ENCODE peak calls at places on chromosomes 4 and X, in eight cellular contexts. One of them, this sample, is unnamed.

GRCh38 chr4:4720671-4721070 is 138.8 kb upstream of the MSX1 start:
- DNase-seq in HCT116: no peak
- DNase-seq in colonic mucosa: no peak
- DNase-seq in foreskin fibroblast: no peak
- DNase-seq in fibroblast of lung: no peak
- DNase-seq in Calu3: no peak
- DNase-seq in progenitor cell of endocrine pancreas: no peak
- DNase-seq in breast epithelium: no peak
- DNase-seq in this sample: no peak

GRCh38 chr4:95546866-95547707 is 1.7 kb downstream of the UNC5C start:
- DNase-seq in breast epithelium: no peak
- DNase-seq in foreskin fibroblast: peak
- DNase-seq in colonic mucosa: no peak
- DNase-seq in Calu3: no peak
- DNase-seq in fibroblast of lung: peak
- DNase-seq in HCT116: no peak
- DNase-seq in progenitor cell of endocrine pancreas: no peak
- DNase-seq in this sample: no peak

GRCh38 chrX:9340619-9341304 is 124.1 kb upstream of the TBL1X start:
- DNase-seq in Calu3: no peak
- DNase-seq in progenitor cell of endocrine pancreas: no peak
- DNase-seq in breast epithelium: no peak
- DNase-seq in colonic mucosa: peak
- DNase-seq in fibroblast of lung: peak
- DNase-seq in foreskin fibroblast: peak
- DNase-seq in HCT116: no peak
- DNase-seq in this sample: peak

GRCh38 chrX:11725631-11726442 is 32.2 kb upstream of the MSL3 start:
- DNase-seq in breast epithelium: no peak
- DNase-seq in HCT116: no peak
- DNase-seq in Calu3: no peak
- DNase-seq in progenitor cell of endocrine pancreas: no peak
- DNase-seq in foreskin fibroblast: no peak
- DNase-seq in colonic mucosa: no peak
- DNase-seq in fibroblast of lung: no peak
- DNase-seq in this sample: no peak

GRCh38 chr4:125739760-125740159 is 425.0 kb downstream of the FAT4 start:
- DNase-seq in Calu3: no peak
- DNase-seq in colonic mucosa: no peak
- DNase-seq in progenitor cell of endocrine pancreas: no peak
- DNase-seq in HCT116: no peak
- DNase-seq in fibroblast of lung: peak
- DNase-seq in foreskin fibroblast: peak
- DNase-seq in breast epithelium: no peak
- DNase-seq in this sample: no peak

GRCh38 chr4:97845758-97846157 is 297.5 kb downstream of the STPG2 start:
- DNase-seq in fibroblast of lung: no peak
- DNase-seq in HCT116: no peak
- DNase-seq in breast epithelium: no peak
- DNase-seq in progenitor cell of endocrine pancreas: no peak
- DNase-seq in Calu3: no peak
- DNase-seq in foreskin fibroblast: no peak
- DNase-seq in colonic mucosa: no peak
- DNase-seq in this sample: no peak

GRCh38 chr4:73707918-73708577 is 32.3 kb upstream of the CXCL8 start:
- DNase-seq in colonic mucosa: peak
- DNase-seq in fibroblast of lung: peak
- DNase-seq in progenitor cell of endocrine pancreas: no peak
- DNase-seq in foreskin fibroblast: peak
- DNase-seq in HCT116: peak
- DNase-seq in Calu3: peak
- DNase-seq in breast epithelium: no peak
- DNase-seq in this sample: no peak

GRCh38 chr4:74540193-74540592 is 95.3 kb downstream of the AREG start:
- DNase-seq in foreskin fibroblast: peak
- DNase-seq in fibroblast of lung: peak
- DNase-seq in colonic mucosa: no peak
- DNase-seq in HCT116: no peak
- DNase-seq in breast epithelium: no peak
- DNase-seq in progenitor cell of endocrine pancreas: no peak
- DNase-seq in Calu3: no peak
- DNase-seq in this sample: no peak

GRCh38 chrX:21985332-21985777 is 44.8 kb downstream of the SMS start:
- DNase-seq in breast epithelium: peak
- DNase-seq in colonic mucosa: peak
- DNase-seq in progenitor cell of endocrine pancreas: peak
- DNase-seq in HCT116: peak
- DNase-seq in foreskin fibroblast: peak
- DNase-seq in fibroblast of lung: peak
- DNase-seq in Calu3: peak
- DNase-seq in this sample: peak

GRCh38 chrX:4706961-4707360 is 993.5 kb upstream of the PRKX start:
- DNase-seq in fibroblast of lung: no peak
- DNase-seq in breast epithelium: no peak
- DNase-seq in progenitor cell of endocrine pancreas: no peak
- DNase-seq in Calu3: no peak
- DNase-seq in HCT116: no peak
- DNase-seq in colonic mucosa: no peak
- DNase-seq in foreskin fibroblast: no peak
- DNase-seq in this sample: no peak

GRCh38 chr4:10496200-10496599 is 39.0 kb upstream of the ZNF518B start:
- DNase-seq in Calu3: no peak
- DNase-seq in colonic mucosa: no peak
- DNase-seq in fibroblast of lung: no peak
- DNase-seq in HCT116: no peak
- DNase-seq in breast epithelium: no peak
- DNase-seq in progenitor cell of endocrine pancreas: no peak
- DNase-seq in foreskin fibroblast: no peak
- DNase-seq in this sample: no peak

GRCh38 chr4:100742045-100742444 is 224.2 kb upstream of the EMCN start:
- DNase-seq in fibroblast of lung: peak
- DNase-seq in progenitor cell of endocrine pancreas: no peak
- DNase-seq in colonic mucosa: no peak
- DNase-seq in HCT116: peak
- DNase-seq in foreskin fibroblast: peak
- DNase-seq in Calu3: peak
- DNase-seq in breast epithelium: no peak
- DNase-seq in this sample: no peak

GRCh38 chrX:7568130-7568529 is 274.8 kb upstream of the VCX start:
- DNase-seq in colonic mucosa: no peak
- DNase-seq in breast epithelium: no peak
- DNase-seq in Calu3: no peak
- DNase-seq in progenitor cell of endocrine pancreas: no peak
- DNase-seq in HCT116: no peak
- DNase-seq in foreskin fibroblast: no peak
- DNase-seq in fibroblast of lung: no peak
- DNase-seq in this sample: no peak

GRCh38 chr4:110091426-110091825 is 107.0 kb downstream of the ELOVL6 start:
- DNase-seq in progenitor cell of endocrine pancreas: no peak
- DNase-seq in HCT116: peak
- DNase-seq in foreskin fibroblast: peak
- DNase-seq in Calu3: no peak
- DNase-seq in fibroblast of lung: peak
- DNase-seq in colonic mucosa: no peak
- DNase-seq in breast epithelium: no peak
- DNase-seq in this sample: no peak

GRCh38 chrX:129979207-129979920 is 3.1 kb upstream of the BCORL1 start:
- DNase-seq in foreskin fibroblast: peak
- DNase-seq in Calu3: no peak
- DNase-seq in fibroblast of lung: no peak
- DNase-seq in breast epithelium: no peak
- DNase-seq in HCT116: no peak
- DNase-seq in colonic mucosa: peak
- DNase-seq in progenitor cell of endocrine pancreas: peak
- DNase-seq in this sample: no peak

GRCh38 chr4:7938513-7939376 is 916 bp downstream of the AFAP1 start:
- DNase-seq in breast epithelium: peak
- DNase-seq in progenitor cell of endocrine pancreas: peak
- DNase-seq in HCT116: no peak
- DNase-seq in Calu3: peak
- DNase-seq in colonic mucosa: no peak
- DNase-seq in fibroblast of lung: no peak
- DNase-seq in foreskin fibroblast: peak
- DNase-seq in this sample: peak

GRCh38 chr4:12583286-12583685 is 900.9 kb downstream of the RAB28 start:
- DNase-seq in Calu3: no peak
- DNase-seq in progenitor cell of endocrine pancreas: no peak
- DNase-seq in breast epithelium: no peak
- DNase-seq in fibroblast of lung: peak
- DNase-seq in foreskin fibroblast: no peak
- DNase-seq in HCT116: no peak
- DNase-seq in colonic mucosa: no peak
- DNase-seq in this sample: no peak

GRCh38 chrX:119071381-119071780 is 1.4 kb upstream of the CT47C1 start:
- DNase-seq in colonic mucosa: no peak
- DNase-seq in fibroblast of lung: no peak
- DNase-seq in foreskin fibroblast: no peak
- DNase-seq in Calu3: no peak
- DNase-seq in HCT116: no peak
- DNase-seq in breast epithelium: no peak
- DNase-seq in progenitor cell of endocrine pancreas: no peak
- DNase-seq in this sample: no peak

GRCh38 chrX:25503826-25504225 is 488.1 kb upstream of the ARX start:
- DNase-seq in foreskin fibroblast: no peak
- DNase-seq in progenitor cell of endocrine pancreas: no peak
- DNase-seq in breast epithelium: no peak
- DNase-seq in fibroblast of lung: no peak
- DNase-seq in colonic mucosa: no peak
- DNase-seq in HCT116: no peak
- DNase-seq in Calu3: no peak
- DNase-seq in this sample: no peak

GRCh38 chr4:175691791-175692190 is 120.3 kb downstream of the GPM6A start:
- DNase-seq in HCT116: no peak
- DNase-seq in foreskin fibroblast: no peak
- DNase-seq in breast epithelium: no peak
- DNase-seq in progenitor cell of endocrine pancreas: no peak
- DNase-seq in colonic mucosa: no peak
- DNase-seq in fibroblast of lung: no peak
- DNase-seq in Calu3: no peak
- DNase-seq in this sample: no peak

GRCh38 chr4:3010998-3011397 is 47.6 kb downstream of the GRK4 start:
- DNase-seq in fibroblast of lung: peak
- DNase-seq in foreskin fibroblast: peak
- DNase-seq in HCT116: no peak
- DNase-seq in progenitor cell of endocrine pancreas: no peak
- DNase-seq in Calu3: no peak
- DNase-seq in breast epithelium: no peak
- DNase-seq in colonic mucosa: no peak
- DNase-seq in this sample: no peak

GRCh38 chrX:93660575-93660974 is 12.8 kb downstream of the NAP1L3 start:
- DNase-seq in progenitor cell of endocrine pancreas: no peak
- DNase-seq in breast epithelium: no peak
- DNase-seq in HCT116: no peak
- DNase-seq in fibroblast of lung: no peak
- DNase-seq in Calu3: no peak
- DNase-seq in colonic mucosa: no peak
- DNase-seq in foreskin fibroblast: no peak
- DNase-seq in this sample: no peak

GRCh38 chr4:87268401-87268800 is 48.0 kb upstream of the KLHL8 start:
- DNase-seq in foreskin fibroblast: no peak
- DNase-seq in breast epithelium: no peak
- DNase-seq in Calu3: no peak
- DNase-seq in colonic mucosa: no peak
- DNase-seq in fibroblast of lung: no peak
- DNase-seq in HCT116: no peak
- DNase-seq in progenitor cell of endocrine pancreas: no peak
- DNase-seq in this sample: no peak

GRCh38 chr4:17058506-17058905 is 160.1 kb upstream of the LDB2 start:
- DNase-seq in breast epithelium: no peak
- DNase-seq in foreskin fibroblast: peak
- DNase-seq in HCT116: no peak
- DNase-seq in Calu3: no peak
- DNase-seq in fibroblast of lung: peak
- DNase-seq in colonic mucosa: no peak
- DNase-seq in progenitor cell of endocrine pancreas: no peak
- DNase-seq in this sample: no peak

GRCh38 chrX:128020701-128021100 is 31.5 kb downstream of the ACTRT1 start:
- DNase-seq in HCT116: no peak
- DNase-seq in progenitor cell of endocrine pancreas: no peak
- DNase-seq in breast epithelium: no peak
- DNase-seq in Calu3: peak
- DNase-seq in fibroblast of lung: peak
- DNase-seq in foreskin fibroblast: no peak
- DNase-seq in colonic mucosa: no peak
- DNase-seq in this sample: no peak

GRCh38 chr4:147824884-147825283 is 93.0 kb downstream of the ARHGAP10 start:
- DNase-seq in progenitor cell of endocrine pancreas: no peak
- DNase-seq in fibroblast of lung: no peak
- DNase-seq in foreskin fibroblast: no peak
- DNase-seq in breast epithelium: no peak
- DNase-seq in HCT116: no peak
- DNase-seq in colonic mucosa: no peak
- DNase-seq in Calu3: no peak
- DNase-seq in this sample: no peak

GRCh38 chr4:66855956-66856355 is 689.3 kb downstream of the CENPC start:
- DNase-seq in fibroblast of lung: peak
- DNase-seq in HCT116: no peak
- DNase-seq in colonic mucosa: no peak
- DNase-seq in progenitor cell of endocrine pancreas: no peak
- DNase-seq in breast epithelium: no peak
- DNase-seq in foreskin fibroblast: no peak
- DNase-seq in Calu3: no peak
- DNase-seq in this sample: no peak

GRCh38 chr4:123096038-123096437 is 173.6 kb upstream of the NUDT6 start:
- DNase-seq in foreskin fibroblast: peak
- DNase-seq in HCT116: peak
- DNase-seq in colonic mucosa: no peak
- DNase-seq in Calu3: no peak
- DNase-seq in progenitor cell of endocrine pancreas: no peak
- DNase-seq in breast epithelium: no peak
- DNase-seq in fibroblast of lung: no peak
- DNase-seq in this sample: no peak
- TF ChIP-seq CTCF in foreskin fibroblast: peak
- TF ChIP-seq CTCF in HCT116: peak
- TF ChIP-seq CTCF in colonic mucosa: no peak
- TF ChIP-seq CTCF in Calu3: no peak
- TF ChIP-seq CTCF in progenitor cell of endocrine pancreas: peak
- TF ChIP-seq CTCF in breast epithelium: no peak
- TF ChIP-seq CTCF in fibroblast of lung: no peak
- TF ChIP-seq CTCF in this sample: no peak

GRCh38 chrX:19647159-19647558 is 131.9 kb upstream of the MAP3K15 start:
- DNase-seq in breast epithelium: no peak
- DNase-seq in foreskin fibroblast: no peak
- DNase-seq in Calu3: no peak
- DNase-seq in colonic mucosa: no peak
- DNase-seq in fibroblast of lung: no peak
- DNase-seq in HCT116: no peak
- DNase-seq in progenitor cell of endocrine pancreas: no peak
- DNase-seq in this sample: no peak
- TF ChIP-seq CTCF in breast epithelium: no peak
- TF ChIP-seq CTCF in foreskin fibroblast: no peak
- TF ChIP-seq CTCF in Calu3: no peak
- TF ChIP-seq CTCF in colonic mucosa: no peak
- TF ChIP-seq CTCF in fibroblast of lung: no peak
- TF ChIP-seq CTCF in HCT116: no peak
- TF ChIP-seq CTCF in progenitor cell of endocrine pancreas: no peak
- TF ChIP-seq CTCF in this sample: no peak

GRCh38 chrX:17812763-17813162 is 48.3 kb downstream of the RAI2 start:
- DNase-seq in breast epithelium: no peak
- DNase-seq in foreskin fibroblast: peak
- DNase-seq in progenitor cell of endocrine pancreas: no peak
- DNase-seq in Calu3: no peak
- DNase-seq in fibroblast of lung: no peak
- DNase-seq in colonic mucosa: no peak
- DNase-seq in HCT116: no peak
- DNase-seq in this sample: peak
- TF ChIP-seq CTCF in breast epithelium: peak
- TF ChIP-seq CTCF in foreskin fibroblast: peak
- TF ChIP-seq CTCF in progenitor cell of endocrine pancreas: peak
- TF ChIP-seq CTCF in Calu3: peak
- TF ChIP-seq CTCF in fibroblast of lung: peak
- TF ChIP-seq CTCF in colonic mucosa: peak
- TF ChIP-seq CTCF in HCT116: peak
- TF ChIP-seq CTCF in this sample: peak

GRCh38 chr4:83362492-83363329 is 28.1 kb upstream of the HPSE start:
- DNase-seq in HCT116: no peak
- DNase-seq in foreskin fibroblast: peak
- DNase-seq in progenitor cell of endocrine pancreas: no peak
- DNase-seq in breast epithelium: no peak
- DNase-seq in Calu3: no peak
- DNase-seq in fibroblast of lung: peak
- DNase-seq in colonic mucosa: peak
- DNase-seq in this sample: no peak
- TF ChIP-seq CTCF in HCT116: peak
- TF ChIP-seq CTCF in foreskin fibroblast: peak
- TF ChIP-seq CTCF in progenitor cell of endocrine pancreas: peak
- TF ChIP-seq CTCF in breast epithelium: peak
- TF ChIP-seq CTCF in Calu3: no peak
- TF ChIP-seq CTCF in fibroblast of lung: peak
- TF ChIP-seq CTCF in colonic mucosa: no peak
- TF ChIP-seq CTCF in this sample: peak